ENCODE peak calls at places on chromosome 20, in six cellular contexts. One of them, this sample, is unnamed.

GRCh38 chr20:31673943-31674463 is 36.3 kb downstream of the COX4I2 start:
- DNase-seq in HTR-8/SVneo: no peak
- DNase-seq in stimulated activated CD4-positive, alpha-beta T cell treated with anti-CD3 and anti-CD28 coated beads, Interleukin-4, amount 100 ng/mL, for 4 hours: no peak
- DNase-seq in globus pallidus: no peak
- DNase-seq in hippocampal formation: no peak
- DNase-seq in astrocyte of the spinal cord: no peak
- DNase-seq in this sample: no peak

GRCh38 chr20:7673841-7674240 is 266.4 kb downstream of the HAO1 start:
- DNase-seq in HTR-8/SVneo: no peak
- DNase-seq in stimulated activated CD4-positive, alpha-beta T cell treated with anti-CD3 and anti-CD28 coated beads, Interleukin-4, amount 100 ng/mL, for 4 hours: no peak
- DNase-seq in globus pallidus: no peak
- DNase-seq in hippocampal formation: no peak
- DNase-seq in astrocyte of the spinal cord: peak; percentile 81
- DNase-seq in this sample: no peak

GRCh38 chr20:1633535-1633934 is 13.7 kb upstream of the SIRPB1 start:
- DNase-seq in HTR-8/SVneo: no peak
- DNase-seq in stimulated activated CD4-positive, alpha-beta T cell treated with anti-CD3 and anti-CD28 coated beads, Interleukin-4, amount 100 ng/mL, for 4 hours: no peak
- DNase-seq in globus pallidus: no peak
- DNase-seq in hippocampal formation: no peak
- DNase-seq in astrocyte of the spinal cord: no peak
- DNase-seq in this sample: no peak

GRCh38 chr20:17645546-17646208 is 36.4 kb downstream of the RRBP1 start:
- DNase-seq in HTR-8/SVneo: no peak
- DNase-seq in stimulated activated CD4-positive, alpha-beta T cell treated with anti-CD3 and anti-CD28 coated beads, Interleukin-4, amount 100 ng/mL, for 4 hours: no peak
- DNase-seq in globus pallidus: no peak
- DNase-seq in hippocampal formation: no peak
- DNase-seq in astrocyte of the spinal cord: no peak
- DNase-seq in this sample: no peak

GRCh38 chr20:4869290-4870193 is 131.8 kb downstream of the SLC23A2 start:
- DNase-seq in HTR-8/SVneo: no peak
- DNase-seq in stimulated activated CD4-positive, alpha-beta T cell treated with anti-CD3 and anti-CD28 coated beads, Interleukin-4, amount 100 ng/mL, for 4 hours: no peak
- DNase-seq in globus pallidus: no peak
- DNase-seq in hippocampal formation: no peak
- DNase-seq in astrocyte of the spinal cord: peak; percentile 7
- DNase-seq in this sample: no peak

GRCh38 chr20:1874534-1875168 is 20.6 kb upstream of the SIRPA start:
- DNase-seq in HTR-8/SVneo: no peak
- DNase-seq in stimulated activated CD4-positive, alpha-beta T cell treated with anti-CD3 and anti-CD28 coated beads, Interleukin-4, amount 100 ng/mL, for 4 hours: no peak
- DNase-seq in globus pallidus: no peak
- DNase-seq in hippocampal formation: peak; percentile 28
- DNase-seq in astrocyte of the spinal cord: no peak
- DNase-seq in this sample: no peak

GRCh38 chr20:35840403-35840802 is 68.6 kb downstream of the PHF20 start:
- DNase-seq in HTR-8/SVneo: no peak
- DNase-seq in stimulated activated CD4-positive, alpha-beta T cell treated with anti-CD3 and anti-CD28 coated beads, Interleukin-4, amount 100 ng/mL, for 4 hours: no peak
- DNase-seq in globus pallidus: no peak
- DNase-seq in hippocampal formation: no peak
- DNase-seq in astrocyte of the spinal cord: no peak
- DNase-seq in this sample: no peak

GRCh38 chr20:19047040-19047950 is 165.1 kb upstream of the SLC24A3 start:
- DNase-seq in HTR-8/SVneo: no peak
- DNase-seq in stimulated activated CD4-positive, alpha-beta T cell treated with anti-CD3 and anti-CD28 coated beads, Interleukin-4, amount 100 ng/mL, for 4 hours: no peak
- DNase-seq in globus pallidus: no peak
- DNase-seq in hippocampal formation: no peak
- DNase-seq in astrocyte of the spinal cord: no peak
- DNase-seq in this sample: no peak

GRCh38 chr20:54173653-54174451 is at the start of gene CYP24A1:
- DNase-seq in HTR-8/SVneo: peak; percentile 36
- DNase-seq in stimulated activated CD4-positive, alpha-beta T cell treated with anti-CD3 and anti-CD28 coated beads, Interleukin-4, amount 100 ng/mL, for 4 hours: no peak
- DNase-seq in globus pallidus: no peak
- DNase-seq in hippocampal formation: no peak
- DNase-seq in astrocyte of the spinal cord: no peak
- DNase-seq in this sample: no peak

GRCh38 chr20:19886666-19887288 is 128.7 kb downstream of the RIN2 start:
- DNase-seq in HTR-8/SVneo: no peak
- DNase-seq in stimulated activated CD4-positive, alpha-beta T cell treated with anti-CD3 and anti-CD28 coated beads, Interleukin-4, amount 100 ng/mL, for 4 hours: no peak
- DNase-seq in globus pallidus: peak; percentile 58
- DNase-seq in hippocampal formation: peak; percentile 33
- DNase-seq in astrocyte of the spinal cord: peak; percentile 32
- DNase-seq in this sample: no peak

This sample was measured in stimulated activated naive CD4-positive, alpha-beta T cell treated with Interleukin-2 at 50 U/mL for 16 hours.